ENCODE peak calls at places on chromosomes 4 and X, in four cellular contexts. O, F, L and E are unnamed samples.

GRCh38 chrX:15956684-15957083 is 102.1 kb upstream of the AP1S2 start:
- DNase-seq in O (no peak), F (no peak), L (no peak), E (no peak)

GRCh38 chr4:158914178-158914577 is 145.4 kb downstream of the FNIP2 start:
- DNase-seq in O (no peak), F (no peak), L (no peak), E (peak)

GRCh38 chr4:113784497-113785254 is 23.1 kb upstream of the CAMK2D start:
- DNase-seq in O (peak), F (no peak), L (no peak), E (no peak)

GRCh38 chrX:134426285-134426684 is 33.7 kb upstream of the HPRT1 start:
- DNase-seq in O (no peak), F (no peak), L (no peak), E (no peak)

GRCh38 chr4:82774711-82775171 is 23.9 kb downstream of the SCD5 start:
- DNase-seq in O (no peak), F (no peak), L (no peak), E (no peak)

GRCh38 chr4:176286728-176287127 is 17.7 kb upstream of the ASB5 start:
- DNase-seq in O (no peak), F (no peak), L (no peak), E (no peak)

GRCh38 chr4:32128549-32128948 is 1408.4 kb downstream of the PCDH7 start:
- DNase-seq in O (no peak), F (no peak), L (no peak), E (no peak)

GRCh38 chr4:242121-242848 is 63.0 kb downstream of the ZNF732 start:
- DNase-seq in O (peak), F (peak), L (peak), E (peak)

GRCh38 chr4:170087163-170087700 is 2.5 kb downstream of the AADAT start:
- DNase-seq in O (no peak), F (no peak), L (no peak), E (no peak)

GRCh38 chr4:7295917-7296660 is 103.8 kb downstream of the SORCS2 start:
- DNase-seq in O (no peak), F (no peak), L (peak), E (peak)

GRCh38 chr4:10091531-10092181 is 24.9 kb downstream of the WDR1 start:
- DNase-seq in O (no peak), F (no peak), L (peak), E (no peak)
- TF ChIP-seq CHD4 in O (no peak), F (no peak), L (no peak), E (no peak)

DNA sequence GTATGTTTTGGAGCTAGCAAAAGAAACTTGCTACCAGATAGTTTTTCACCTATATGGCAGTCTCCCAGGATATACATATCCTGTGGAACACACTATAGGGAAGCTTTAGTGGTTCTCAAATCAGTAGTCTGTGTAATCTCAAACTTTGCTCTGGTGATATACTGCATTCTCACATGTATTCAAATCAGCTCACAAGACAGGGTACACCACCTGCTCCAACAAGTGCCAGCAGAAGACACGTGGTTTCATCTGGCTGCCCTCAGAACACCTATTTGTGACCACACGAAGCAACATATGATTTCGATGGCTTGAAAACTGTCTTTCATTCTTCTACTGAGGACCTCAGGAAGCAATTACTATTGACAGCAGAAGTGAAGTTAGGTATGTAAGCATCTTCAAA is 37.7 kb downstream of the BCLAF3 start:
- DNase-seq in O (no peak), F (no peak), L (no peak), E (no peak)
- TF ChIP-seq CHD4 in O (no peak), F (no peak), L (no peak), E (no peak)

DNA sequence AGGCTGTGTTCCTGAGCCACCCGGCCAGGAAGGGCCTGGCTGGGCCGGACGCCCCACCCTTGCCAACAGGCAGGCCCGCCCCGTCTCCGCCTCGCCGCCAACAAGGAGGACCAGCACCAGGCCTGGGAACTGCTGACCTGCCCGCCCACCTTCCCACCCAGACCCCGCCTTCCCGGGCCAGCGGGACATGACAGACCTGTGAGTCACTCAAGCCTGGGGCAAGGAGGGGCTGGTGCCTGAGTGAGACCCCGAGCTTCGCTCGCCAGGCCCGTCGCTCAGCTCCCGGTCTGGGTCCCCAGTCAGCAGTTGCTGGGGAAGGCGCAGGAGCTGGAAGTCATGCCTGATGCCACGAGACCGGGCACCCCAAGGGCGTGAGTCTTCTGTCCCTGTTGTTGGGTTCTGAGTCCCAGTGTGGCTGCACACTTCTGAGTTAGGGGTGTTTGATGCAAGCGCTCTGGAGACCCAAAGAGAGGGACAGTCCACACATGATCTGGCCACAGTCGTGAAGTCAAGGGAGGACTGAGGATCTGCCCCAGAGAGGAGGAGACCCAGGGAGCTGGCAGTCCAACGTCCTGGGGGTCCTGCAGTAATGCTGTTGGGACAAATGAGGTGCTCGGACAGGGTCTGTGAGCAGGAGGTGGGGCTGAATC is at the start of gene DNASE1L1:
- DNase-seq in O (peak), F (no peak), L (peak), E (peak)
- TF ChIP-seq CHD4 in O (no peak), F (no peak), L (no peak), E (no peak)

GRCh38 chr4:186701788-186702187 is 21.9 kb downstream of the FAT1 start:
- DNase-seq in O (no peak), F (no peak), L (no peak), E (no peak)
- TF ChIP-seq CHD4 in O (no peak), F (no peak), L (no peak), E (no peak)

DNA sequence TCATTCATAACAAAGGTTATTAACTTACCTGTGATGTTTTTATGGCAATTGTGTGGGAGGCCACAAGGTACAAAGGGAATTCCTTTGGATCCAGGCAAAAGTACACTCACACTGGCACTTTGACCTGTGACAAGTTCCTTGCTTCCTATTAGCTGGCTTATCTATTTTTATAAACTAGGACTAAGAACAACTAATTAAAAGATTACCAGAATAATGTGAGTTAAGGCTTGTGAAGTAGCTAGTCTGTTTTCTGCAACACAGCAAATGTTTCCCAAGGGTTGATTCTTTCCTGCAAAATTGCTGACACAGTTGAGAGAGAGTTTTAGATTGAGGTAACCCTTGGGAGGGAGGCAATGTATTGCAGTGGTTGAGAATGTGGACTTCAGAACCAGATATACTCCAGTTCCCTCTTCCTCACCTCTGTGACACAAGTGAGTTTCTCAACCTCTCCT is 107.9 kb downstream of the CPEB2 start:
- DNase-seq in O (no peak), F (no peak), L (no peak), E (no peak)
- TF ChIP-seq CHD4 in O (no peak), F (no peak), L (no peak), E (no peak)

GRCh38 chrX:33062016-33062415 is 149.3 kb downstream of the DMD start:
- DNase-seq in O (no peak), F (no peak), L (no peak), E (no peak)
- TF ChIP-seq CHD4 in O (no peak), F (no peak), L (no peak), E (no peak)

GRCh38 chr4:54525602-54526001 is 132.2 kb upstream of the KIT start:
- DNase-seq in O (no peak), F (no peak), L (no peak), E (peak)
- TF ChIP-seq CHD4 in O (no peak), F (no peak), L (no peak), E (no peak)